ENCODE peak calls at places on chromosomes 7 and 10, in nine cellular contexts. One of them, this sample, is unnamed.

GRCh38 chr10:98045785-98046389 is 15.5 kb upstream of the CRTAC1 start:
- DNase-seq in occipital lobe: no peak
- DNase-seq in endothelial cell of umbilical vein: peak
- DNase-seq in posterior cingulate gyrus: peak
- DNase-seq in hypothalamus: no peak
- DNase-seq in stimulated activated CD8-positive, alpha-beta memory T cell treated with anti-CD3 and anti-CD28 coated beads, Interleukin-12 subunit alpha, Interleukin-12 subunit beta, amount 100 ng/mL, for 1 hour: peak
- DNase-seq in activated naive CD8-positive, alpha-beta T cell treated with anti-CD3 and anti-CD28 coated beads, Interleukin-2, amount 50 U/mL, for 24 hours: peak
- DNase-seq in NCI-H1417: peak
- DNase-seq in iPS DF 6.9: peak
- DNase-seq in this sample: peak

GRCh38 chr10:11330383-11331020 is 280.9 kb downstream of the USP6NL start:
- DNase-seq in occipital lobe: no peak
- DNase-seq in endothelial cell of umbilical vein: peak
- DNase-seq in posterior cingulate gyrus: no peak
- DNase-seq in hypothalamus: no peak
- DNase-seq in stimulated activated CD8-positive, alpha-beta memory T cell treated with anti-CD3 and anti-CD28 coated beads, Interleukin-12 subunit alpha, Interleukin-12 subunit beta, amount 100 ng/mL, for 1 hour: no peak
- DNase-seq in activated naive CD8-positive, alpha-beta T cell treated with anti-CD3 and anti-CD28 coated beads, Interleukin-2, amount 50 U/mL, for 24 hours: no peak
- DNase-seq in NCI-H1417: no peak
- DNase-seq in iPS DF 6.9: no peak
- DNase-seq in this sample: no peak

GRCh38 chr7:156751319-156751718 is 110.7 kb downstream of the RNF32 start:
- DNase-seq in occipital lobe: peak
- DNase-seq in endothelial cell of umbilical vein: peak
- DNase-seq in posterior cingulate gyrus: no peak
- DNase-seq in hypothalamus: no peak
- DNase-seq in stimulated activated CD8-positive, alpha-beta memory T cell treated with anti-CD3 and anti-CD28 coated beads, Interleukin-12 subunit alpha, Interleukin-12 subunit beta, amount 100 ng/mL, for 1 hour: no peak
- DNase-seq in activated naive CD8-positive, alpha-beta T cell treated with anti-CD3 and anti-CD28 coated beads, Interleukin-2, amount 50 U/mL, for 24 hours: peak
- DNase-seq in NCI-H1417: no peak
- DNase-seq in iPS DF 6.9: no peak
- DNase-seq in this sample: peak

GRCh38 chr7:29622335-29623265 is 59.0 kb downstream of the PRR15 start:
- DNase-seq in occipital lobe: no peak
- DNase-seq in endothelial cell of umbilical vein: peak
- DNase-seq in posterior cingulate gyrus: no peak
- DNase-seq in hypothalamus: no peak
- DNase-seq in stimulated activated CD8-positive, alpha-beta memory T cell treated with anti-CD3 and anti-CD28 coated beads, Interleukin-12 subunit alpha, Interleukin-12 subunit beta, amount 100 ng/mL, for 1 hour: no peak
- DNase-seq in activated naive CD8-positive, alpha-beta T cell treated with anti-CD3 and anti-CD28 coated beads, Interleukin-2, amount 50 U/mL, for 24 hours: no peak
- DNase-seq in NCI-H1417: no peak
- DNase-seq in iPS DF 6.9: no peak
- DNase-seq in this sample: peak

GRCh38 chr10:47438857-47439474 is 44.9 kb downstream of the ANXA8 start:
- DNase-seq in occipital lobe: no peak
- DNase-seq in endothelial cell of umbilical vein: peak
- DNase-seq in posterior cingulate gyrus: no peak
- DNase-seq in hypothalamus: no peak
- DNase-seq in stimulated activated CD8-positive, alpha-beta memory T cell treated with anti-CD3 and anti-CD28 coated beads, Interleukin-12 subunit alpha, Interleukin-12 subunit beta, amount 100 ng/mL, for 1 hour: no peak
- DNase-seq in activated naive CD8-positive, alpha-beta T cell treated with anti-CD3 and anti-CD28 coated beads, Interleukin-2, amount 50 U/mL, for 24 hours: no peak
- DNase-seq in NCI-H1417: peak
- DNase-seq in iPS DF 6.9: peak
- DNase-seq in this sample: peak

GRCh38 chr7:18086165-18087030 is 58.8 kb upstream of the PRPS1L1 start:
- DNase-seq in occipital lobe: peak
- DNase-seq in endothelial cell of umbilical vein: peak
- DNase-seq in posterior cingulate gyrus: peak
- DNase-seq in hypothalamus: no peak
- DNase-seq in stimulated activated CD8-positive, alpha-beta memory T cell treated with anti-CD3 and anti-CD28 coated beads, Interleukin-12 subunit alpha, Interleukin-12 subunit beta, amount 100 ng/mL, for 1 hour: no peak
- DNase-seq in activated naive CD8-positive, alpha-beta T cell treated with anti-CD3 and anti-CD28 coated beads, Interleukin-2, amount 50 U/mL, for 24 hours: peak
- DNase-seq in NCI-H1417: peak
- DNase-seq in iPS DF 6.9: no peak
- DNase-seq in this sample: peak

GRCh38 chr10:77287647-77288120 is 349.9 kb downstream of the KCNMA1 start:
- DNase-seq in occipital lobe: peak
- DNase-seq in endothelial cell of umbilical vein: no peak
- DNase-seq in posterior cingulate gyrus: peak
- DNase-seq in hypothalamus: no peak
- DNase-seq in stimulated activated CD8-positive, alpha-beta memory T cell treated with anti-CD3 and anti-CD28 coated beads, Interleukin-12 subunit alpha, Interleukin-12 subunit beta, amount 100 ng/mL, for 1 hour: no peak
- DNase-seq in activated naive CD8-positive, alpha-beta T cell treated with anti-CD3 and anti-CD28 coated beads, Interleukin-2, amount 50 U/mL, for 24 hours: no peak
- DNase-seq in NCI-H1417: peak
- DNase-seq in iPS DF 6.9: no peak
- DNase-seq in this sample: peak

GRCh38 chr10:3992374-3993178 is 207.6 kb upstream of the KLF6 start:
- DNase-seq in occipital lobe: no peak
- DNase-seq in endothelial cell of umbilical vein: peak
- DNase-seq in posterior cingulate gyrus: no peak
- DNase-seq in hypothalamus: no peak
- DNase-seq in stimulated activated CD8-positive, alpha-beta memory T cell treated with anti-CD3 and anti-CD28 coated beads, Interleukin-12 subunit alpha, Interleukin-12 subunit beta, amount 100 ng/mL, for 1 hour: no peak
- DNase-seq in activated naive CD8-positive, alpha-beta T cell treated with anti-CD3 and anti-CD28 coated beads, Interleukin-2, amount 50 U/mL, for 24 hours: no peak
- DNase-seq in NCI-H1417: no peak
- DNase-seq in iPS DF 6.9: no peak
- DNase-seq in this sample: no peak

GRCh38 chr10:49761789-49762565 is at the start of gene OGDHL:
- DNase-seq in occipital lobe: peak
- DNase-seq in endothelial cell of umbilical vein: peak
- DNase-seq in posterior cingulate gyrus: peak
- DNase-seq in hypothalamus: peak
- DNase-seq in stimulated activated CD8-positive, alpha-beta memory T cell treated with anti-CD3 and anti-CD28 coated beads, Interleukin-12 subunit alpha, Interleukin-12 subunit beta, amount 100 ng/mL, for 1 hour: no peak
- DNase-seq in activated naive CD8-positive, alpha-beta T cell treated with anti-CD3 and anti-CD28 coated beads, Interleukin-2, amount 50 U/mL, for 24 hours: peak
- DNase-seq in NCI-H1417: peak
- DNase-seq in iPS DF 6.9: no peak
- DNase-seq in this sample: peak

GRCh38 chr10:79266092-79266491 is 81.2 kb upstream of the PPIF start:
- DNase-seq in occipital lobe: no peak
- DNase-seq in endothelial cell of umbilical vein: no peak
- DNase-seq in posterior cingulate gyrus: peak
- DNase-seq in hypothalamus: no peak
- DNase-seq in stimulated activated CD8-positive, alpha-beta memory T cell treated with anti-CD3 and anti-CD28 coated beads, Interleukin-12 subunit alpha, Interleukin-12 subunit beta, amount 100 ng/mL, for 1 hour: no peak
- DNase-seq in activated naive CD8-positive, alpha-beta T cell treated with anti-CD3 and anti-CD28 coated beads, Interleukin-2, amount 50 U/mL, for 24 hours: peak
- DNase-seq in NCI-H1417: no peak
- DNase-seq in iPS DF 6.9: no peak
- DNase-seq in this sample: peak

GRCh38 chr10:46520381-46520780 is 36.1 kb downstream of the GPRIN2 start:
- DNase-seq in occipital lobe: no peak
- DNase-seq in endothelial cell of umbilical vein: no peak
- DNase-seq in posterior cingulate gyrus: peak
- DNase-seq in hypothalamus: no peak
- DNase-seq in stimulated activated CD8-positive, alpha-beta memory T cell treated with anti-CD3 and anti-CD28 coated beads, Interleukin-12 subunit alpha, Interleukin-12 subunit beta, amount 100 ng/mL, for 1 hour: no peak
- DNase-seq in activated naive CD8-positive, alpha-beta T cell treated with anti-CD3 and anti-CD28 coated beads, Interleukin-2, amount 50 U/mL, for 24 hours: no peak
- DNase-seq in NCI-H1417: no peak
- DNase-seq in iPS DF 6.9: no peak
- DNase-seq in this sample: no peak

GRCh38 chr7:91080351-91080750 is 183.9 kb upstream of the FZD1 start:
- DNase-seq in occipital lobe: no peak
- DNase-seq in endothelial cell of umbilical vein: no peak
- DNase-seq in posterior cingulate gyrus: no peak
- DNase-seq in hypothalamus: no peak
- DNase-seq in stimulated activated CD8-positive, alpha-beta memory T cell treated with anti-CD3 and anti-CD28 coated beads, Interleukin-12 subunit alpha, Interleukin-12 subunit beta, amount 100 ng/mL, for 1 hour: no peak
- DNase-seq in activated naive CD8-positive, alpha-beta T cell treated with anti-CD3 and anti-CD28 coated beads, Interleukin-2, amount 50 U/mL, for 24 hours: no peak
- DNase-seq in NCI-H1417: no peak
- DNase-seq in iPS DF 6.9: no peak
- DNase-seq in this sample: no peak

GRCh38 chr10:131187886-131188285 is 123.6 kb downstream of the TCERG1L start:
- DNase-seq in occipital lobe: no peak
- DNase-seq in endothelial cell of umbilical vein: no peak
- DNase-seq in posterior cingulate gyrus: peak
- DNase-seq in hypothalamus: no peak
- DNase-seq in stimulated activated CD8-positive, alpha-beta memory T cell treated with anti-CD3 and anti-CD28 coated beads, Interleukin-12 subunit alpha, Interleukin-12 subunit beta, amount 100 ng/mL, for 1 hour: no peak
- DNase-seq in activated naive CD8-positive, alpha-beta T cell treated with anti-CD3 and anti-CD28 coated beads, Interleukin-2, amount 50 U/mL, for 24 hours: no peak
- DNase-seq in NCI-H1417: no peak
- DNase-seq in iPS DF 6.9: no peak
- DNase-seq in this sample: no peak

GRCh38 chr7:17709599-17709998 is 230.7 kb downstream of the SNX13 start:
- DNase-seq in occipital lobe: no peak
- DNase-seq in endothelial cell of umbilical vein: no peak
- DNase-seq in posterior cingulate gyrus: no peak
- DNase-seq in hypothalamus: no peak
- DNase-seq in stimulated activated CD8-positive, alpha-beta memory T cell treated with anti-CD3 and anti-CD28 coated beads, Interleukin-12 subunit alpha, Interleukin-12 subunit beta, amount 100 ng/mL, for 1 hour: no peak
- DNase-seq in activated naive CD8-positive, alpha-beta T cell treated with anti-CD3 and anti-CD28 coated beads, Interleukin-2, amount 50 U/mL, for 24 hours: no peak
- DNase-seq in NCI-H1417: no peak
- DNase-seq in iPS DF 6.9: no peak
- DNase-seq in this sample: no peak

GRCh38 chr10:96610817-96611216 is 24.0 kb upstream of the TM9SF3 start:
- DNase-seq in occipital lobe: no peak
- DNase-seq in endothelial cell of umbilical vein: no peak
- DNase-seq in posterior cingulate gyrus: no peak
- DNase-seq in hypothalamus: no peak
- DNase-seq in stimulated activated CD8-positive, alpha-beta memory T cell treated with anti-CD3 and anti-CD28 coated beads, Interleukin-12 subunit alpha, Interleukin-12 subunit beta, amount 100 ng/mL, for 1 hour: no peak
- DNase-seq in activated naive CD8-positive, alpha-beta T cell treated with anti-CD3 and anti-CD28 coated beads, Interleukin-2, amount 50 U/mL, for 24 hours: no peak
- DNase-seq in NCI-H1417: no peak
- DNase-seq in iPS DF 6.9: no peak
- DNase-seq in this sample: no peak

GRCh38 chr7:66150471-66150870 is 35.8 kb downstream of the CRCP start:
- DNase-seq in occipital lobe: no peak
- DNase-seq in endothelial cell of umbilical vein: peak
- DNase-seq in posterior cingulate gyrus: no peak
- DNase-seq in hypothalamus: no peak
- DNase-seq in stimulated activated CD8-positive, alpha-beta memory T cell treated with anti-CD3 and anti-CD28 coated beads, Interleukin-12 subunit alpha, Interleukin-12 subunit beta, amount 100 ng/mL, for 1 hour: no peak
- DNase-seq in activated naive CD8-positive, alpha-beta T cell treated with anti-CD3 and anti-CD28 coated beads, Interleukin-2, amount 50 U/mL, for 24 hours: no peak
- DNase-seq in NCI-H1417: no peak
- DNase-seq in iPS DF 6.9: no peak
- DNase-seq in this sample: peak

GRCh38 chr7:97270280-97270679 is 152.8 kb downstream of the SDHAF3 start:
- DNase-seq in occipital lobe: no peak
- DNase-seq in endothelial cell of umbilical vein: no peak
- DNase-seq in posterior cingulate gyrus: no peak
- DNase-seq in hypothalamus: no peak
- DNase-seq in stimulated activated CD8-positive, alpha-beta memory T cell treated with anti-CD3 and anti-CD28 coated beads, Interleukin-12 subunit alpha, Interleukin-12 subunit beta, amount 100 ng/mL, for 1 hour: no peak
- DNase-seq in activated naive CD8-positive, alpha-beta T cell treated with anti-CD3 and anti-CD28 coated beads, Interleukin-2, amount 50 U/mL, for 24 hours: no peak
- DNase-seq in NCI-H1417: no peak
- DNase-seq in iPS DF 6.9: no peak
- DNase-seq in this sample: no peak

GRCh38 chr10:5523796-5524574 is 776 bp upstream of the CALML3 start:
- DNase-seq in occipital lobe: no peak
- DNase-seq in endothelial cell of umbilical vein: no peak
- DNase-seq in posterior cingulate gyrus: no peak
- DNase-seq in hypothalamus: no peak
- DNase-seq in stimulated activated CD8-positive, alpha-beta memory T cell treated with anti-CD3 and anti-CD28 coated beads, Interleukin-12 subunit alpha, Interleukin-12 subunit beta, amount 100 ng/mL, for 1 hour: no peak
- DNase-seq in activated naive CD8-positive, alpha-beta T cell treated with anti-CD3 and anti-CD28 coated beads, Interleukin-2, amount 50 U/mL, for 24 hours: no peak
- DNase-seq in NCI-H1417: no peak
- DNase-seq in iPS DF 6.9: no peak
- DNase-seq in this sample: no peak

GRCh38 chr7:43784030-43785001 is 25.8 kb downstream of the BLVRA start:
- DNase-seq in occipital lobe: no peak
- DNase-seq in endothelial cell of umbilical vein: no peak
- DNase-seq in posterior cingulate gyrus: no peak
- DNase-seq in hypothalamus: no peak
- DNase-seq in stimulated activated CD8-positive, alpha-beta memory T cell treated with anti-CD3 and anti-CD28 coated beads, Interleukin-12 subunit alpha, Interleukin-12 subunit beta, amount 100 ng/mL, for 1 hour: no peak
- DNase-seq in activated naive CD8-positive, alpha-beta T cell treated with anti-CD3 and anti-CD28 coated beads, Interleukin-2, amount 50 U/mL, for 24 hours: peak
- DNase-seq in NCI-H1417: no peak
- DNase-seq in iPS DF 6.9: no peak
- DNase-seq in this sample: peak

GRCh38 chr10:42864575-42864974 is 82.0 kb downstream of the BMS1 start:
- DNase-seq in occipital lobe: no peak
- DNase-seq in endothelial cell of umbilical vein: no peak
- DNase-seq in posterior cingulate gyrus: no peak
- DNase-seq in hypothalamus: no peak
- DNase-seq in stimulated activated CD8-positive, alpha-beta memory T cell treated with anti-CD3 and anti-CD28 coated beads, Interleukin-12 subunit alpha, Interleukin-12 subunit beta, amount 100 ng/mL, for 1 hour: no peak
- DNase-seq in activated naive CD8-positive, alpha-beta T cell treated with anti-CD3 and anti-CD28 coated beads, Interleukin-2, amount 50 U/mL, for 24 hours: no peak
- DNase-seq in NCI-H1417: no peak
- DNase-seq in iPS DF 6.9: no peak
- DNase-seq in this sample: no peak

GRCh38 chr10:12419279-12419847 is 70.0 kb downstream of the CAMK1D start:
- DNase-seq in occipital lobe: no peak
- DNase-seq in endothelial cell of umbilical vein: peak
- DNase-seq in posterior cingulate gyrus: no peak
- DNase-seq in hypothalamus: no peak
- DNase-seq in stimulated activated CD8-positive, alpha-beta memory T cell treated with anti-CD3 and anti-CD28 coated beads, Interleukin-12 subunit alpha, Interleukin-12 subunit beta, amount 100 ng/mL, for 1 hour: peak
- DNase-seq in activated naive CD8-positive, alpha-beta T cell treated with anti-CD3 and anti-CD28 coated beads, Interleukin-2, amount 50 U/mL, for 24 hours: peak
- DNase-seq in NCI-H1417: no peak
- DNase-seq in iPS DF 6.9: no peak
- DNase-seq in this sample: peak

GRCh38 chr10:100339236-100339635 is 7.8 kb upstream of the SCD start:
- DNase-seq in occipital lobe: no peak
- DNase-seq in endothelial cell of umbilical vein: no peak
- DNase-seq in posterior cingulate gyrus: no peak
- DNase-seq in hypothalamus: no peak
- DNase-seq in stimulated activated CD8-positive, alpha-beta memory T cell treated with anti-CD3 and anti-CD28 coated beads, Interleukin-12 subunit alpha, Interleukin-12 subunit beta, amount 100 ng/mL, for 1 hour: no peak
- DNase-seq in activated naive CD8-positive, alpha-beta T cell treated with anti-CD3 and anti-CD28 coated beads, Interleukin-2, amount 50 U/mL, for 24 hours: no peak
- DNase-seq in NCI-H1417: no peak
- DNase-seq in iPS DF 6.9: no peak
- DNase-seq in this sample: no peak

GRCh38 chr7:18087687-18088078 is 60.0 kb upstream of the PRPS1L1 start:
- DNase-seq in occipital lobe: peak
- DNase-seq in endothelial cell of umbilical vein: no peak
- DNase-seq in posterior cingulate gyrus: peak
- DNase-seq in hypothalamus: no peak
- DNase-seq in stimulated activated CD8-positive, alpha-beta memory T cell treated with anti-CD3 and anti-CD28 coated beads, Interleukin-12 subunit alpha, Interleukin-12 subunit beta, amount 100 ng/mL, for 1 hour: no peak
- DNase-seq in activated naive CD8-positive, alpha-beta T cell treated with anti-CD3 and anti-CD28 coated beads, Interleukin-2, amount 50 U/mL, for 24 hours: no peak
- DNase-seq in NCI-H1417: no peak
- DNase-seq in iPS DF 6.9: no peak
- DNase-seq in this sample: peak

GRCh38 chr7:24665564-24666294 is 91.5 kb downstream of the GSDME start:
- DNase-seq in occipital lobe: no peak
- DNase-seq in endothelial cell of umbilical vein: peak
- DNase-seq in posterior cingulate gyrus: no peak
- DNase-seq in hypothalamus: no peak
- DNase-seq in stimulated activated CD8-positive, alpha-beta memory T cell treated with anti-CD3 and anti-CD28 coated beads, Interleukin-12 subunit alpha, Interleukin-12 subunit beta, amount 100 ng/mL, for 1 hour: peak
- DNase-seq in activated naive CD8-positive, alpha-beta T cell treated with anti-CD3 and anti-CD28 coated beads, Interleukin-2, amount 50 U/mL, for 24 hours: peak
- DNase-seq in NCI-H1417: peak
- DNase-seq in iPS DF 6.9: peak
- DNase-seq in this sample: peak